ENCODE peak calls at places on chromosome 12, in nine cellular contexts. M is transverse colon, O is heart left ventricle, H is colonic mucosa, T is H9, E is IMR-90, U is tibial artery, Q is foreskin keratinocyte, I is lower lobe of right lung. A is an unnamed sample. For H3K4me1, the result is how much of the 10 kb centered on the place peaks cover.

GRCh38 chr12:116559080-116559329 is 176 bp upstream of the MAP1LC3B2 start:
- DNase-seq in U (no peak), H (no peak), Q (no peak), M (no peak), O (no peak), E (no peak), I (no peak), T (no peak), A (no peak)

GRCh38 chr12:80707830-80708534 is 548 bp downstream of the MYF6 start:
- DNase-seq in O (no peak), I (no peak), U (no peak), E (no peak), Q (no peak), H (no peak), T (no peak), M (no peak), A (no peak)

GRCh38 chr12:130162771-130163460 is 652 bp downstream of the FZD10 start:
- DNase-seq in U (no peak), I (no peak), T (peak), M (no peak), O (no peak), H (no peak), Q (peak), E (no peak), A (no peak)

GRCh38 chr12:90366286-90366685 is 588.7 kb downstream of the CCER1 start:
- DNase-seq in E (peak), U (no peak), I (no peak), O (no peak), H (no peak), T (no peak), M (no peak), Q (no peak), A (no peak)

GRCh38 chr12:12018454-12018853 is 52.3 kb upstream of the BCL2L14 start:
- DNase-seq in H (no peak), M (no peak), U (no peak), T (no peak), O (no peak), I (no peak), E (peak), Q (peak), A (no peak)

GRCh38 chr12:19095869-19096480 is 33.6 kb upstream of the PLEKHA5 start:
- DNase-seq in M (no peak), T (no peak), U (no peak), Q (peak), O (no peak), E (peak), H (no peak), I (no peak), A (no peak)

GRCh38 chr12:82383930-82384513 is 25.7 kb downstream of the METTL25 start:
- DNase-seq in H (no peak), O (no peak), T (no peak), Q (peak), I (no peak), E (peak), M (no peak), U (no peak), A (no peak)

GRCh38 chr12:58450868-58451482 is 469.3 kb downstream of the LRIG3 start:
- DNase-seq in I (no peak), T (no peak), Q (no peak), M (no peak), U (no peak), E (no peak), H (no peak), O (no peak), A (no peak)

GRCh38 chr12:112198120-112198733 is 72.9 kb downstream of the TRAFD1 start:
- DNase-seq in E (peak), Q (peak), I (peak), H (peak), O (peak), M (peak), U (no peak), T (peak), A (peak)

GRCh38 chr12:127943481-127944210 is 323.3 kb upstream of the TMEM132C start:
- DNase-seq in U (no peak), E (no peak), H (peak), M (peak), I (no peak), T (no peak), O (no peak), Q (no peak), A (no peak)

GRCh38 chr12:46770501-46771183 is 55.2 kb downstream of the SLC38A4 start:
- DNase-seq in M (no peak), I (no peak), E (peak), U (no peak), O (peak), H (no peak), Q (no peak), T (no peak), A (no peak)

GRCh38 chr12:48263617-48264016 is 60.5 kb upstream of the OR10AD1 start:
- DNase-seq in H (no peak), E (no peak), T (no peak), O (no peak), U (no peak), Q (no peak), I (no peak), M (no peak), A (no peak)

GRCh38 chr12:93844385-93844784 is 167.2 kb downstream of the CRADD start:
- DNase-seq in H (no peak), T (no peak), E (no peak), O (no peak), Q (no peak), U (no peak), M (no peak), I (no peak), A (no peak)

DNA sequence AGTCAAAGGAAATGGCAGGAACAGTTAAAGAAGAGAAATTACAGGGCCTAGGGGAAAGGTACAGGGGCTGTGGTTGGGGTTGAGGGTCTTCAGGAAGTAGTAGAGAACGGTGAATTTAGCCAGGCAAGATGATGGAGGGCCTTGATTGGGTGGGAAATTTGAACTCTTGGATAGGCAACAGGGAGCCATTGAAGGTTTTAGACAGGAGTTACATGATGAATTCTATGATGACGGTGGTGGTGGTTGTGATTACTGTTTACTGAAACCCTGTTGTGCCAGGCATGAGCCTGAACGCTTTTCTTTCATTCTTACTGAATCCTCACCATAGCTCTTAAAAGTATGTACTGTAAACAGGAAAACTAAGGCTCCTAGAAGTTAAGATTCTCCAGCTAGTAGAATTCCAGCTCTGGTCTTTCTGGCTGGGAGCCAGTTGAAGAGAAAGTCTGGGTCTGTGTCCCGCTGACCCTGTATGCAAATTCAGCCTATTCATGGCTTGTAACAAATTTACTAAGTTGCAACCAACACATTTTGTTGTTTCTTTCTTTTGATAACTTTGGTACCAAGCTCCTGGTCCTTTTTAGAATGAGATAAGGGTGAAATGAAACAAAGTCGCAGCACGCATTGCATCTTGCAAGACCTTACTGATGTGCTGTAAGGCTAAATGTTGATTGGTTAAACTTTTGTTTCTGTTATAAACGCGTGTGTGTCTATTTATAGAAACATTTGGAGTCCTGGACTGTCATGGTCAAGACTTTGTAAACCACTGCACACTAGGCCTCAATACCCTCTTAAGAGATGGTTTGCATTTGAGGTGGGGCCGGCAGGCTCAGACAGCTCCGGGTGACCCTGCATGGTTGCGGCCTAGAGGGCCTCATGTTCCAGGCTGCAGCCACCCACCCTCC is 6.0 kb downstream of the ORAI1 start:
- DNase-seq in T (no peak), Q (no peak), M (no peak), H (no peak), U (no peak), O (no peak), I (no peak), E (peak), A (no peak)
- H3K4me1 ChIP-seq in T (under half), Q (under half), M (under half), H (under half), U (under half), O (under half), I (half or more), E (under half), A (half or more)

DNA sequence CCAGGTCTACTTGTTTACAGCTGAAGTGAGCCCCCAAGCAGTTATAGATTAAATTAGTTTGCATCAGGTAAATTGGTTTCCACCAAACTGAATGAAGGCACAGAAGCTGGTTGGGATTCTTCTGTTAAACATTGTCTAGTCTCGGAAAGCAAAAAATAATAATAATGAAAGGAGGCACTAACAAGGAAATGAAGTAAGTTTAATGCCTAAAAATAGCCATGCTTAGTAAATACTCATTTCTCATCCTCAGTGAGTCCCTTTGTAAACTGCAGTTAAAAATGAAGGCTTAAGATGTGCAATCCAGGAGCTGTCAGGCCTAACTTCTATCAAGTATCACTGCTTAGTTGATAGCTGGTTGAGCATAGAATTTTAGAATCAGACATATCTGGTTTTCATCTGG is 113.5 kb downstream of the BTG1 start:
- DNase-seq in I (no peak), O (no peak), M (no peak), E (no peak), Q (no peak), H (no peak), U (no peak), T (no peak), A (no peak)
- H3K4me1 ChIP-seq in I (half or more), O (under half), M (under half), E (under half), Q (under half), H (under half), U (half or more), T (under half), A (half or more)

DNA sequence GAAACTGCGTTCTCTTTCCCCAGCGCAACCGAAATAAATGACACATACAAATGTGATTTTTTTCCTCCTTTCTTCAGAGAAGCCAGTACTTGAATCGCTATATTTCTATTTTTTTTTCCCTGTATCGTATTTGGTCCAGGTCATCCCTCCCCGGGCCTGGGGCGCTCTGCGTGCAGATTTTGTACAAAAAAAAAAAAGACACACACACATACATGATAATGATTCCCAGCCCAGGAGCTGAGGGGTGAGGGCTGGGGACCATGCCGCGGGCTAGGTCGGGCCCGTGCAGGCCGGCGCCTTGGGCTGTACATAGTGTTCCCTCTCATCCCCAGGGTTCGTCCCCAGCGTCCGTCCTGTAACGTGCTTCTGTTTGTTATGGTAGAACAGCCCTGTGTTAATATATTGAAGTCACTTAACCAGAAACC is 3.0 kb downstream of the HOXC9 start:
- DNase-seq in T (no peak), E (no peak), M (no peak), Q (no peak), I (no peak), H (no peak), O (no peak), U (no peak), A (no peak)
- H3K4me1 ChIP-seq in T (under half), E (under half), M (under half), Q (under half), I (under half), H (under half), O (under half), U (half or more), A (under half)

DNA sequence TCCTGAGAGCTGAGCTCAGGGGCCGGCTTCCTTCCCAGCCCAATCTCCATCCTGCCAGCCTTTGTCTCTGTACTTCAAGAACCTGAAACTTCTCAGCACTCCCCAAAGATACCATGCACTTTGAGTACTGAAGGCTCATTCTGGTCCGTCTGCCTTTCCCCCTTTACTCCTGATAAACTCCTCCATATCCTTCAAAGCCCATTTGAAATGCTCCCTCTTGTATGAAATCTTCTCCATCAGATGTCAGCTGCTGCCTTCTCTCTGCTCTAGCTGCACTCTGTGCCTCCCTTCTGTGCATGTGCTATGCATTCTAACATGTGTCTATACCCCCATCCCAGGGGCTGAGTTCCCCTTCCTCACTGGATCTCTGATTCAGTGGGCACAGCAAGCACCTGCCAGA is 52.1 kb downstream of the PITPNM2 start:
- DNase-seq in I (no peak), H (no peak), T (no peak), M (no peak), E (no peak), O (no peak), Q (no peak), U (no peak), A (no peak)
- H3K4me1 ChIP-seq in I (half or more), H (under half), T (under half), M (under half), E (under half), O (half or more), Q (under half), U (under half), A (under half)

GRCh38 chr12:132551271-132552120 is 58.9 kb downstream of the LRCOL1 start:
- DNase-seq in T (no peak), Q (no peak), O (no peak), H (no peak), I (no peak), E (no peak), U (no peak), M (no peak), A (no peak)
- H3K4me1 ChIP-seq in T (under half), Q (under half), O (under half), H (under half), I (under half), E (under half), U (under half), M (under half), A (under half)

GRCh38 chr12:56159482-56160105 is 1.4 kb downstream of the MYL6 start:
- DNase-seq in Q (no peak), H (no peak), I (no peak), U (no peak), T (no peak), E (no peak), O (no peak), M (no peak), A (no peak)

GRCh38 chr12:56157201-56158028 is 744 bp upstream of the MYL6 start:
- DNase-seq in M (peak), Q (peak), E (peak), U (peak), H (peak), I (peak), O (peak), T (peak), A (peak)

GRCh38 chr12:56160160-56160763 is 2.1 kb downstream of the MYL6 start:
- DNase-seq in U (no peak), T (no peak), I (no peak), E (peak), O (no peak), M (peak), H (no peak), Q (peak), A (peak)

GRCh38 chr12:56158029-56158925 is at the start of gene MYL6:
- DNase-seq in T (peak), Q (peak), E (peak), U (peak), I (peak), H (peak), M (peak), O (peak), A (peak)

DNA sequence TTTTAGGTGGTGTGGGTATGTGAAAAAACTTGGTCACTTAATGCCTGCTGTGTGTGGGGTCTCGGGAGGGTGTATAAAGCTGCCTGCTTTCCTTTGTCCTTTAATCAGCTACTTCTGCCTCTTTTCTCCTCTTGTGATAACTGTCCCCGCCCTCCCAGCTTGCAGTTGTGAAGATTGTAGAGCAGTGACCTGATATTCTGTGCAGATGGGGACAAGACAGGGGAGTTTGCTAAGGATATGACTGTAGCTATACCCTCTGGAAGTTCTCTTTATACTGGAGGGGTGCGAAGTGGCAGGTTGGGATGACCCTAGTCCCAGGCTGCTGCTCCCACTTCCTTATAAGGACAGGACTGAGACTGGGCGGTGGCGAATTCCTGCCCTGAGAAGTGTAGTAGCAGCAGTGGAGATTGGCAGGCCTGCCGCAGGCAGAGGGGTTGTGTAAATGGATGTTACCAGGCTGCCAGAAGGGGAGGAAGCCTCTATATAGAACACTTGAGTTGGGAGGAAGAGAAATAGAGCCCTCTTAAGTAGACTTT is 835 bp downstream of the MYL6 start:
- DNase-seq in I (peak), O (peak), E (peak), M (peak), Q (peak), H (peak), U (peak), T (peak), A (no peak)
- H3K4me1 ChIP-seq in I (under half), O (under half), E (under half), M (under half), Q (under half), H (under half), U (under half), T (under half), A (under half)

DNA sequence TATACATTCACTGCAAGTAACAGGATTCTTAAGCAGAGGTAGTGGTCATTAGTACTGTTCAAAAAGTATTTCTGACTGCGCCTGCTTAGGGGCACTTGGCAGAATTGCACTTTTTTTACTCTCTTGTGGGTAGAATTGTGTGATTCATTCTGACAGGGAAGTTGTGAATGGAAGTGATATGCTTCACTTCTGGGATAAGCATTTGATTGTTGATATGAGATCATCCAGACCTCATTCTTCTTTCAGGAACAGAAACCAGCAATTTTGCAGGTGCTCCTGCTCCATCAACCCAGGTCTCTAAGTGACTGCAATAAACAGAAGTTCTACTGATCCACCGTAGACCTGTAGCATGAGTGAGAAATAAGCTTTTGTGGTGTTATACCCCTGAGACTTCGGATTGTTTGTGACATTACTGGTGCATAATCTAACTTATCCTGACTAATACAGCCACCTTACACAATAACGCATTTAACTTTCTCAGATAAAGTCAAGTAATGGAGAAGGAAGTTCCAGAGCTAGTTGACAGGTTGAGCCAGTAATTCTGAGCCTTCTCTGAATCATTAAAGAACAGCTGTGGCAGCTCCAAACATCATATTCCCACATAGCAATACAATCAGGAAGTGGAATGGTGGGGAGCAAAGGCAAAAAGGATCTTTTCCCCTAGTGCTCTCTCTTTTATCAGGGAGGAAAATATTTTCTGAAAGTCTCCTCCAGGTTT is 387.9 kb downstream of the SYT1 start:
- DNase-seq in Q (peak), U (no peak), T (no peak), H (no peak), I (no peak), O (no peak), M (no peak), E (peak), A (no peak)
- H3K4me1 ChIP-seq in Q (under half), U (under half), T (under half), H (under half), I (under half), O (under half), M (under half), E (under half), A (under half)

DNA sequence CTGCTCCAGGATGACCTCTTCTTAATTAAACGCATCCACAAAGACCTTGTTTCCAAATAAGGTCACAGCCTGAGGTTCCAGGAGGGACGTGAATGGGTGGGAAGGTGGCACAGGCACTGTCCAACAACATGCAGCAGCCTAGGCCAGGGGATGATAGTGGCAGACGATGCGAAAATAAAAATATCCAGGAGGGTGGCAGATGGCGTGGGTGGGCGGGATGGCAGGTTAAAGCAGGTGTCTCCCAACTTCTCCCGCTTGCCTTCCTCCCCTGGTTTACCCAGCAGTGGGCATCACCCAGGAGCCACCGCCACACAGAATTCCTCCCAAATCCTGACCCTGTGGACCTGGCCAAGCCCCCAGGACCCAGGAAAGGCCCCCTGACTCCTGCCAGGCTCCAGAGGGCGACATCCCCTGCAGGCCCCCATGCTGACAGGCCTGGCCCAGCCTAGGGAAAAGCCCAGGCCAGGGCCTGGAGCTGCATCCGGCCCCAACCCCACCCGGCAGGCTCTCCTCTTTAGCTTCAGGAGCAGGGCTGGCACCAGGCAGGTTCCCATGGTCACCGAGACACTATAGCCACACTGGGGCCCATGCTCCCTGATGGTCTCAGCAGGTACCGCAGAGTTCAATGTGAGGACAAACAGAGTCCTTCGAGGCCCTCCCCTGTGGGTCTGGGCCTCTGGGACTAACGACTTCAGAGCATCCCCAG is 9.7 kb downstream of the NCOR2 start:
- DNase-seq in Q (no peak), T (peak), H (no peak), U (no peak), M (no peak), I (no peak), O (no peak), E (no peak), A (no peak)
- H3K4me1 ChIP-seq in Q (under half), T (under half), H (under half), U (half or more), M (under half), I (half or more), O (half or more), E (under half), A (under half)

GRCh38 chr12:3044141-3044630 is 33.0 kb upstream of the TSPAN9 start:
- DNase-seq in M (no peak), O (no peak), H (no peak), E (no peak), Q (no peak), I (no peak), T (peak), U (no peak), A (no peak)
- H3K4me1 ChIP-seq in M (under half), O (under half), H (under half), E (under half), Q (under half), I (under half), T (under half), U (under half), A (under half)